ENCODE peak calls at places on chromosomes 13 and 19, in eight cellular contexts. Q, N, K, Y, G, W, C and J are unnamed samples.

GRCh38 chr19:4431808-4432674 is 25.6 kb downstream of the UBXN6 start:
- DNase-seq in G (no peak), Y (peak), Q (no peak), W (no peak), C (peak), K (no peak), N (no peak), J (no peak)

GRCh38 chr13:78054152-78054551 is 135.5 kb upstream of the EDNRB start:
- DNase-seq in Q (no peak), Y (no peak), W (no peak), C (no peak), K (no peak), G (no peak), N (no peak), J (no peak)

GRCh38 chr19:10706990-10707389 is 5.8 kb downstream of the QTRT1 start:
- DNase-seq in Q (no peak), K (no peak), N (no peak), W (no peak), Y (no peak), G (no peak), C (no peak), J (no peak)

GRCh38 chr19:48695743-48696352 is at the start of gene FUT2:
- DNase-seq in W (no peak), Y (no peak), Q (no peak), N (no peak), K (no peak), G (no peak), C (no peak), J (no peak)

GRCh38 chr19:53982611-53983010 is 8.8 kb upstream of the CACNG6 start:
- DNase-seq in G (no peak), C (no peak), K (no peak), Q (no peak), N (no peak), W (peak), Y (no peak), J (no peak)

GRCh38 chr13:79860757-79861156 is 379.8 kb downstream of the NDFIP2 start:
- DNase-seq in Q (no peak), G (no peak), W (no peak), Y (no peak), K (no peak), N (no peak), C (no peak), J (no peak)

GRCh38 chr13:32047088-32047487 is 15.5 kb downstream of the FRY start:
- DNase-seq in K (no peak), W (no peak), N (no peak), G (no peak), Y (peak), Q (no peak), C (no peak), J (no peak)

GRCh38 chr13:78680064-78680463 is 21.1 kb upstream of the OBI1 start:
- DNase-seq in C (no peak), G (no peak), Q (no peak), W (no peak), N (no peak), K (no peak), Y (no peak), J (no peak)

GRCh38 chr13:40190656-40191100 is 475.8 kb downstream of the FOXO1 start:
- DNase-seq in Q (peak), N (peak), Y (peak), K (peak), W (peak), C (peak), G (no peak), J (peak)

GRCh38 chr13:61413572-61413971 is 2.1 kb downstream of the PCDH20 start:
- DNase-seq in Y (no peak), W (no peak), G (no peak), N (no peak), K (no peak), C (no peak), Q (no peak), J (no peak)

GRCh38 chr13:96851856-96852255 is 142.4 kb downstream of the OXGR1 start:
- DNase-seq in Y (no peak), G (no peak), W (no peak), K (no peak), C (no peak), N (no peak), Q (no peak), J (no peak)

GRCh38 chr19:19444694-19445155 is 39.2 kb downstream of the GATAD2A start:
- DNase-seq in Q (peak), W (peak), C (peak), K (no peak), N (no peak), G (no peak), Y (peak), J (peak)

GRCh38 chr19:50870417-50871089 is 2.7 kb upstream of the KLK2 start:
- DNase-seq in W (no peak), Y (no peak), K (peak), C (no peak), N (no peak), Q (peak), G (no peak), J (no peak)

GRCh38 chr19:918152-918437 is 962 bp downstream of the KISS1R start:
- DNase-seq in G (no peak), N (no peak), C (no peak), K (no peak), Q (no peak), Y (no peak), W (no peak), J (no peak)

GRCh38 chr19:40262422-40262821 is 22.7 kb downstream of the AKT2 start:
- DNase-seq in Q (no peak), N (no peak), C (no peak), G (no peak), K (no peak), W (no peak), Y (no peak), J (no peak)

GRCh38 chr19:31312004-31312403 is 37.2 kb downstream of the TSHZ3 start:
- DNase-seq in Q (no peak), N (no peak), C (no peak), W (peak), K (no peak), G (no peak), Y (peak), J (no peak)

GRCh38 chr13:97130201-97130600 is 91.9 kb upstream of the MBNL2 start:
- DNase-seq in Y (no peak), W (no peak), K (no peak), C (no peak), N (no peak), Q (no peak), G (no peak), J (no peak)

GRCh38 chr13:102185375-102185984 is 216.4 kb downstream of the FGF14 start:
- DNase-seq in C (no peak), Q (no peak), G (no peak), N (no peak), W (no peak), K (no peak), Y (no peak), J (no peak)

GRCh38 chr13:30654430-30654829 is 36.7 kb downstream of the USPL1 start:
- DNase-seq in K (no peak), Y (no peak), C (no peak), N (no peak), W (no peak), Q (peak), G (no peak), J (no peak)

GRCh38 chr13:95295026-95295425 is 6.2 kb downstream of the ABCC4 start:
- DNase-seq in G (no peak), Y (no peak), K (no peak), C (no peak), Q (no peak), W (no peak), N (no peak), J (no peak)